ENCODE peak calls at places on chromosomes 7 and 10, in five cellular contexts. C, M, O, H and R are unnamed samples.

GRCh38 chr7:28999839-29000238 is 41.7 kb upstream of the TRIL start:
- DNase-seq in C (no peak), M (no peak), O (no peak), H (no peak), R (no peak)

GRCh38 chr7:127920787-127921438 is 110.3 kb downstream of the LRRC4 start:
- DNase-seq in C (no peak), M (no peak), O (no peak), H (peak; percentile 82), R (no peak)

GRCh38 chr7:42057331-42057730 is 179.7 kb downstream of the GLI3 start:
- DNase-seq in C (no peak), M (no peak), O (no peak), H (no peak), R (no peak)

GRCh38 chr7:23026164-23026563 is 12.2 kb upstream of the HYCC1 start:
- DNase-seq in C (no peak), M (no peak), O (no peak), H (peak; percentile 47), R (no peak)

GRCh38 chr7:36040679-36041078 is 112.4 kb upstream of the EEPD1 start:
- DNase-seq in C (no peak), M (no peak), O (no peak), H (peak; percentile 62), R (no peak)

GRCh38 chr7:36658603-36659516 is 65.4 kb downstream of the AOAH start:
- DNase-seq in C (no peak), M (no peak), O (no peak), H (peak; percentile 94), R (peak; percentile 27)

GRCh38 chr10:70378122-70378521 is 4.3 kb downstream of the LRRC20 start:
- DNase-seq in C (no peak), M (no peak), O (no peak), H (peak; percentile 95), R (no peak)

GRCh38 chr7:27154901-27155815 is 1.3 kb downstream of the HOXA7 start:
- DNase-seq in C (no peak), M (no peak), O (no peak), H (no peak), R (peak; percentile 53)

GRCh38 chr7:30980751-30981150 is 17.0 kb downstream of the GHRHR start:
- DNase-seq in C (no peak), M (no peak), O (no peak), H (no peak), R (no peak)

GRCh38 chr7:38502289-38502688 is 128.9 kb downstream of the AMPH start:
- DNase-seq in C (no peak), M (no peak), O (no peak), H (no peak), R (no peak)

GRCh38 chr7:75866497-75867389 is 12.1 kb upstream of the RHBDD2 start:
- DNase-seq in C (peak; percentile 62), M (peak; percentile 65), O (peak; percentile 50), H (peak; percentile 65), R (peak; percentile 65)
- TF ChIP-seq CTCF in C (peak; percentile 67), M (peak; percentile 95), O (peak; percentile 92), H (peak; percentile 92), R (peak; percentile 87)

GRCh38 chr10:13475124-13475523 is 53.7 kb downstream of the BEND7 start:
- DNase-seq in C (no peak), M (no peak), O (no peak), H (no peak), R (no peak)

GRCh38 chr10:13472359-13472758 is 56.5 kb downstream of the BEND7 start:
- DNase-seq in C (no peak), M (no peak), O (no peak), H (no peak), R (no peak)

GRCh38 chr10:13473986-13474385 is 54.8 kb downstream of the BEND7 start:
- DNase-seq in C (no peak), M (no peak), O (no peak), H (no peak), R (no peak)

GRCh38 chr10:13470270-13470669 is 58.5 kb downstream of the BEND7 start:
- DNase-seq in C (no peak), M (no peak), O (no peak), H (no peak), R (no peak)
- TF ChIP-seq CTCF in C (peak; percentile 40), M (no peak), O (no peak), H (no peak), R (no peak)

GRCh38 chr7:137287651-137288258 is 55.8 kb downstream of the PTN start:
- DNase-seq in C (no peak), M (no peak), O (no peak), H (peak; percentile 12), R (no peak)
- TF ChIP-seq CTCF in C (peak; percentile 69), M (no peak), O (no peak), H (peak; percentile 44), R (peak; percentile 31)

GRCh38 chr10:99279626-99280111 is 44.0 kb upstream of the HPSE2 start:
- DNase-seq in C (no peak), M (no peak), O (no peak), H (peak; percentile 33), R (no peak)

GRCh38 chr10:99280472-99280871 is 44.8 kb upstream of the HPSE2 start:
- DNase-seq in C (no peak), M (no peak), O (no peak), H (no peak), R (no peak)

GRCh38 chr10:99276848-99277486 is 41.3 kb upstream of the HPSE2 start:
- DNase-seq in C (no peak), M (no peak), O (no peak), H (peak; percentile 2), R (no peak)
- TF ChIP-seq CTCF in C (peak; percentile 70), M (no peak), O (no peak), H (peak; percentile 41), R (peak; percentile 69)

GRCh38 chr10:60769406-60769805 is 8.9 kb upstream of the CDK1 start:
- DNase-seq in C (no peak), M (no peak), O (no peak), H (no peak), R (no peak)
- TF ChIP-seq CTCF in C (no peak), M (no peak), O (no peak), H (no peak), R (no peak)

GRCh38 chr10:113139695-113140094 is 189.6 kb downstream of the TCF7L2 start:
- DNase-seq in C (no peak), M (no peak), O (no peak), H (peak; percentile 32), R (no peak)
- TF ChIP-seq CTCF in C (no peak), M (no peak), O (no peak), H (peak; percentile 38), R (no peak)

GRCh38 chr7:141645188-141645587 is 56.8 kb downstream of the DENND11 start:
- DNase-seq in C (no peak), M (no peak), O (no peak), H (no peak), R (no peak)

GRCh38 chr7:141646826-141647480 is 55.0 kb downstream of the DENND11 start:
- DNase-seq in C (no peak), M (no peak), O (no peak), H (peak; percentile 26), R (no peak)

GRCh38 chr7:141640239-141640840 is 61.6 kb downstream of the DENND11 start:
- DNase-seq in C (no peak), M (no peak), O (no peak), H (peak; percentile 6), R (no peak)

DNA sequence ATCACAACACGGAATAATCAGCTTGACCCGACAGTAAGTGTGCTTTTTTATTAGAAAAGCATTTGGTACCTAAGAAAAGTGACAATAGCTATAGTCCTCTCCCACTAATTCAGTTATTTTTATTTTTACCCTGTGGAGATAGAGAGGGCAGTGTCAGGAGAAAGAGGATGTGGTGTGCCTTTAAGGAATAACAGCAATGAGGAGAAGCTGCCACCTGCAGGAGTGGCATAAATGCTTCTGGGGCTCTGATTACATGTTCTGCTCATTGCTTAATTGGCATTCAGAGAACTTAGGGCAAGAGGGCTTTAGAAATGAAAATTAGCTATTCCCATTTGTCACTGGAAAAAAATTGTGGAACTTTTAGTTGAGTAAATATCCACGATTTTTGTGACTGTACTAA is 60.1 kb downstream of the DENND11 start:
- DNase-seq in C (no peak), M (no peak), O (no peak), H (no peak), R (no peak)
- TF ChIP-seq CTCF in C (no peak), M (no peak), O (peak; percentile 12), H (no peak), R (no peak)

GRCh38 chr10:108782411-108782810 is 1140.9 kb downstream of the XPNPEP1 start:
- DNase-seq in C (no peak), M (no peak), O (no peak), H (no peak), R (no peak)

GRCh38 chr10:108787932-108788331 is 1135.4 kb downstream of the XPNPEP1 start:
- DNase-seq in C (no peak), M (no peak), O (no peak), H (peak; percentile 63), R (no peak)

GRCh38 chr10:108785011-108785410 is 1138.3 kb downstream of the XPNPEP1 start:
- DNase-seq in C (no peak), M (no peak), O (no peak), H (no peak), R (no peak)

GRCh38 chr10:108784534-108784933 is 1138.8 kb downstream of the XPNPEP1 start:
- DNase-seq in C (no peak), M (no peak), O (no peak), H (no peak), R (no peak)

DNA sequence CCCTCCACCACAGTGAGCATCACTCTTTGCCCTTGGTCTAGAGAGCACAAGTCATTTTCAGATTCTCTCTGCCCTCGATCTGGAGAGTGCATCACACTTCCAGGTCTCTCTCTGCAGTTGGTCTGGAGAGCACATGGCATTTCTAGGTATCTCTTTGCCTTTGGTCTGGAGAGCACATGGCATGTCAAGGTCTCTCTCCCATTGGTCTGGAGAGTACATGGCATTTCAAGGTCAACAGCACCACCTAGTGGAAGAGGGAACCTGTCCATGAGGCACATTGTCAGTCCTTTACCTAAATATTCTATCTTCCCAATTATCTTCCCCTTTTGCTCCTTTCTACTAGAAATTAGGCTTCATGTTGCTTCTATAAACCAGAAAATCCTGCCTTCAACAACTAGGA is 1139.4 kb downstream of the XPNPEP1 start:
- DNase-seq in C (peak; percentile 24), M (peak; percentile 39), O (no peak), H (peak; percentile 36), R (peak; percentile 11)
- TF ChIP-seq CTCF in C (peak; percentile 58), M (no peak), O (no peak), H (peak; percentile 27), R (peak; percentile 33)

GRCh38 chr7:116876664-116877442 is 14.5 kb downstream of the CAPZA2 start:
- DNase-seq in C (peak; percentile 18), M (peak; percentile 51), O (peak; percentile 79), H (peak; percentile 38), R (no peak)
- TF ChIP-seq CTCF in C (no peak), M (no peak), O (no peak), H (no peak), R (no peak)